ENCODE peak calls at places on chromosomes 3 and 15, in five cellular contexts. X is HL-60, O is psoas muscle, V is cardiac muscle cell, T is brain microvascular endothelial cell. S is an unnamed sample.
A peak's percentile ranks its signal among the peaks of the same experiment; 100 is the strongest.

GRCh38 chr3:147369671-147370123 is 36.6 kb downstream of the ZIC4 start:
- DNase-seq in X (no peak), O (no peak), V (no peak), T (no peak), S (no peak)

GRCh38 chr3:135922903-135923250 is 42.7 kb upstream of the PPP2R3A start:
- DNase-seq in X (no peak), O (no peak), V (no peak), T (no peak), S (no peak)

GRCh38 chr3:158107508-158108095 is 1.4 kb upstream of the SHOX2 start:
- DNase-seq in X (no peak), O (no peak), V (no peak), T (no peak), S (no peak)

GRCh38 chr3:157868881-157869280 is 237.3 kb downstream of the SHOX2 start:
- DNase-seq in X (no peak), O (no peak), V (peak; percentile 34), T (no peak), S (no peak)

GRCh38 chr3:185966655-185967054 is 28.8 kb upstream of the TRA2B start:
- DNase-seq in X (no peak), O (no peak), V (no peak), T (no peak), S (no peak)

GRCh38 chr3:101273608-101274007 is 46.8 kb downstream of the IMPG2 start:
- DNase-seq in X (no peak), O (no peak), V (no peak), T (no peak), S (no peak)

GRCh38 chr3:30311781-30312180 is 294.6 kb upstream of the TGFBR2 start:
- DNase-seq in X (no peak), O (peak; percentile 52), V (no peak), T (no peak), S (no peak)

GRCh38 chr15:29422606-29423005 is 153.0 kb upstream of the NSMCE3 start:
- DNase-seq in X (no peak), O (no peak), V (no peak), T (no peak), S (no peak)

GRCh38 chr3:141273700-141274410 is 42.2 kb downstream of the PXYLP1 start:
- DNase-seq in X (no peak), O (no peak), V (no peak), T (no peak), S (no peak)

GRCh38 chr15:59553879-59554735 is 57.5 kb upstream of the GCNT3 start:
- DNase-seq in X (no peak), O (no peak), V (peak; percentile 88), T (peak; percentile 74), S (no peak)

GRCh38 chr3:147760998-147761397 is 351.8 kb downstream of the ZIC1 start:
- DNase-seq in X (no peak), O (no peak), V (no peak), T (no peak), S (no peak)

GRCh38 chr3:17176757-17177156 is 292.0 kb downstream of the PLCL2 start:
- DNase-seq in X (no peak), O (no peak), V (peak; percentile 8), T (no peak), S (no peak)

GRCh38 chr15:68430471-68431036 is 1.4 kb downstream of the ITGA11 start:
- DNase-seq in X (no peak), O (no peak), V (no peak), T (no peak), S (no peak)

GRCh38 chr3:149252272-149252671 is 30.6 kb upstream of the CP start:
- DNase-seq in X (peak; percentile 8), O (no peak), V (no peak), T (no peak), S (no peak)

GRCh38 chr3:43766672-43767465 is 76.1 kb downstream of the ABHD5 start:
- DNase-seq in X (no peak), O (no peak), V (peak; percentile 39), T (peak; percentile 34), S (no peak)

GRCh38 chr3:43855674-43856299 is 165.0 kb downstream of the ABHD5 start:
- DNase-seq in X (peak; percentile 72), O (no peak), V (peak; percentile 78), T (peak; percentile 48), S (no peak)

GRCh38 chr3:118818386-118818785 is 216.3 kb downstream of the IGSF11 start:
- DNase-seq in X (no peak), O (no peak), V (peak; percentile 19), T (no peak), S (no peak)

GRCh38 chr3:127915937-127916480 is 977 bp downstream of the KBTBD12 start:
- DNase-seq in X (no peak), O (no peak), V (no peak), T (no peak), S (no peak)

GRCh38 chr3:8236264-8236663 is 265.4 kb upstream of the LMCD1 start:
- DNase-seq in X (no peak), O (no peak), V (no peak), T (no peak), S (no peak)

GRCh38 chr3:38960953-38961622 is 90.7 kb downstream of the SCN11A start:
- DNase-seq in X (peak; percentile 43), O (no peak), V (peak; percentile 54), T (peak; percentile 42), S (no peak)

GRCh38 chr15:44034334-44034733 is 160.7 kb downstream of the FRMD5 start:
- DNase-seq in X (no peak), O (no peak), V (peak; percentile 18), T (no peak), S (no peak)

GRCh38 chr15:44541282-44541958 is 4.5 kb downstream of the EIF3J start:
- DNase-seq in X (no peak), O (no peak), V (peak; percentile 88), T (peak; percentile 71), S (no peak)

GRCh38 chr3:119647843-119648575 is 12.4 kb downstream of the POPDC2 start:
- DNase-seq in X (no peak), O (no peak), V (peak; percentile 69), T (no peak), S (no peak)

GRCh38 chr15:79015416-79015815 is 70.6 kb upstream of the CTSH start:
- DNase-seq in X (no peak), O (no peak), V (no peak), T (no peak), S (no peak)

GRCh38 chr3:139340784-139341183 is 3.0 kb upstream of the MRPS22 start:
- DNase-seq in X (no peak), O (no peak), V (no peak), T (no peak), S (no peak)

GRCh38 chr3:84958495-84959469 is at the start of gene CADM2:
- DNase-seq in X (peak; percentile 81), O (peak; percentile 94), V (peak; percentile 80), T (peak; percentile 84), S (peak; percentile 36)

GRCh38 chr3:161420746-161421145 is 49.4 kb upstream of the SPTSSB start:
- DNase-seq in X (no peak), O (no peak), V (no peak), T (peak; percentile 28), S (no peak)

GRCh38 chr3:149581681-149582349 is 76.0 kb downstream of the WWTR1 start:
- DNase-seq in X (no peak), O (peak; percentile 56), V (peak; percentile 71), T (peak; percentile 87), S (peak; percentile 88)

DNA sequence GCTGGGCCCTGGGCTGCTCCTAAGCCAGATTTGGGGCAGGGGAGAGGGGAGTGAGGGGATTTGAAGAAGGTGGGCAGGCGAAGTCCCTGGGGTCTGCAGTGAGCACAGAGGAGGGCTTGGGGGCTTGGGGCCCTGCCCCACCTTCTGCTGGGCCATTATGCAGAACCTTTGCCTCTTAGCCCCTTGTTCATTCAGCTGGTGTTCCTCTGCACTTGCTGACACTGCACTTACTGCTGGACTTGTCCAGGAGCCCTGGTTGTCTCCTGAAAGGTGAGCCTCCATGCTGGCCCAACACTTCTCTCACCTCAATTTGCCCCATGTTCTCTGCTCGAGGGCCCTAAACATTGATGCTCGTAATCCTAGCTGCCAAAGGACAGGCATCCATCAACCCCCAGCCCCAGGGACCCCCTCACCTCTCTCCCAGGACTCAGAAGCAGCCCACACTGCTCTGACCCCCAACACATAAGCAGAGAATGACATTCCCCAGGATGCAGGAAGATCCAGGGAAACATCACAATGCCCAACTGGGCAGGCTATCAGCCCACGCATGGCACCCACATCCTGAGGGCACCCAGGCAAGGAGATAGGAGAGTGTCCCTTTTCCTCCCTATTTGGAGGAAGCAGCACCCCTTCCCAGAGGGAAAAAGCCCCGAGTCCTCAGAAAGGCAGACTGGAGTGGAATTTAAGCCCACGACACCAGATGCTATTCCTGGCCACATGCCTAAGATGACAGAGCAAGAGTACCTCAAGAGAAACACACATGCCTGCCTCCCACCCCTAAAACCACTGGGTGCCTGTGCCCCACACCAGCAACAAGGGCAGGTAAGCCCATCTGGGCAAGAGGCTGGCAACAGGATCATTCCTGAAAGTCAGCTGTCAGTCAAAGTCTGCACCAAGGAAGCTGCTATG is 76.8 kb downstream of the ADCY5 start:
- DNase-seq in X (no peak), O (no peak), V (no peak), T (no peak), S (no peak)
- H3K27ac ChIP-seq in X (no peak overlapping the region), O (no peak overlapping the region), V (peak overlapping the region; percentile 95), T (no peak overlapping the region), S (no peak overlapping the region)

GRCh38 chr3:5634411-5634810 is 446.9 kb downstream of the EDEM1 start:
- DNase-seq in X (no peak), O (no peak), V (no peak), T (no peak), S (no peak)

GRCh38 chr3:5635746-5636145 is 448.2 kb downstream of the EDEM1 start:
- DNase-seq in X (no peak), O (no peak), V (no peak), T (no peak), S (no peak)

GRCh38 chr3:5633960-5634359 is 446.5 kb downstream of the EDEM1 start:
- DNase-seq in X (no peak), O (no peak), V (no peak), T (no peak), S (no peak)

DNA sequence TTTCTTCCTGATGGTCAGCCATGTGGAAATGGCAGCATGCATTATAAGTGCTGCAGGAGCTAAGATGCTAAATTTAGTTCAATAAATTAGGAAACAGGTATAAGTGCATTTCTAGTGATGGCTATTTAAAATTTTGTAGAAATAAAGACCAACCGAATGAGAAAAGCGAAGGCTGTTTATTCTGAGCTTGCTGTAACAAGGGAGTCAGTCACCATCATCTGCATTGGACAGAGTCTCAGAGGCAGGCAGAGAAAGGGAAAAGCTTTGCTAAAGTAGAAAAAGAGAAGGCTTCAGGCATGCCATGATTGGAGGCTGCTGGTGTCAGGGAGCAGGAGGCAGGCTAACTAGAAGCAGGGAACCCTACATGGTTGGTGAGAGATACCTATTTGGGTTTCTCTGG is 451.0 kb downstream of the EDEM1 start:
- DNase-seq in X (no peak), O (no peak), V (no peak), T (no peak), S (no peak)
- TF ChIP-seq CTCF in X (no peak), O (no peak), V (no peak), T (no peak), S (no peak)

GRCh38 chr3:128992926-128993460 is 883 bp downstream of the CFAP92 start:
- DNase-seq in X (no peak), O (peak; percentile 15), V (no peak), T (no peak), S (no peak)
- H3K4me3 ChIP-seq in X (no peak overlapping the region), O (no peak overlapping the region), V (no peak overlapping the region), T (no peak overlapping the region), S (no peak overlapping the region)

GRCh38 chr15:57376695-57377477 is 581 bp downstream of the CGNL1 start:
- DNase-seq in X (no peak), O (peak; percentile 58), V (peak; percentile 39), T (no peak), S (no peak)
- H3K27ac ChIP-seq in X (no peak overlapping the region), O (no peak overlapping the region), V (peak overlapping the region; percentile 82), T (no peak overlapping the region), S (no peak overlapping the region)

GRCh38 chr3:59313365-59313764 is 263.5 kb upstream of the CFAP20DC start:
- DNase-seq in X (peak; percentile 6), O (no peak), V (peak; percentile 63), T (peak; percentile 28), S (peak; percentile 2)
- TF ChIP-seq CTCF in X (peak; percentile 31), O (no peak), V (peak; percentile 62), T (peak; percentile 84), S (peak; percentile 12)

S was measured in Panc1.